ENCODE peak calls at places on chromosomes 13 and 19, in eight cellular contexts. Z, M, F, K, E, N, S and C are unnamed samples.
A peak's percentile ranks its signal among the peaks of the same experiment; 100 is the strongest.

GRCh38 chr13:46377554-46377953 is 9.5 kb downstream of the RUBCNL start:
- DNase-seq in Z (no peak), M (no peak), F (no peak), K (peak; percentile 96), E (no peak), N (no peak), S (no peak), C (no peak)

GRCh38 chr19:40503300-40503699 is 36.5 kb downstream of the SPTBN4 start:
- DNase-seq in Z (no peak), M (no peak), F (no peak), K (no peak), E (no peak), N (no peak), S (peak; percentile 26), C (no peak)

GRCh38 chr19:412356-413355 is 3.7 kb upstream of the C2CD4C start:
- DNase-seq in Z (no peak), M (no peak), F (no peak), K (no peak), E (no peak), N (peak; percentile 36), S (peak; percentile 82), C (no peak)

GRCh38 chr19:36032251-36033104 is at the start of gene CLIP3:
- DNase-seq in Z (peak; percentile 84), M (peak; percentile 12), F (no peak), K (no peak), E (no peak), N (no peak), S (peak; percentile 91), C (peak; percentile 63)

GRCh38 chr13:71606818-71607217 is 260.2 kb downstream of the DACH1 start:
- DNase-seq in Z (no peak), M (no peak), F (no peak), K (no peak), E (no peak), N (no peak), S (no peak), C (no peak)

GRCh38 chr13:32639502-32640105 is 53.4 kb downstream of the PDS5B start:
- DNase-seq in Z (peak; percentile 82), M (no peak), F (no peak), K (peak; percentile 70), E (peak; percentile 67), N (no peak), S (peak; percentile 59), C (peak; percentile 84)

GRCh38 chr13:94416454-94417080 is 62.9 kb downstream of the DCT start:
- DNase-seq in Z (peak; percentile 62), M (no peak), F (no peak), K (peak; percentile 17), E (no peak), N (no peak), S (peak; percentile 83), C (peak; percentile 30)

GRCh38 chr19:56912406-56912805 is 71.9 kb upstream of the PEG3 start:
- DNase-seq in Z (no peak), M (no peak), F (no peak), K (no peak), E (no peak), N (no peak), S (no peak), C (no peak)

GRCh38 chr19:16609511-16609910 is 18.5 kb downstream of the MED26 start:
- DNase-seq in Z (no peak), M (no peak), F (no peak), K (no peak), E (no peak), N (no peak), S (no peak), C (no peak)

GRCh38 chr13:48976677-48977625 is 1.2 kb downstream of the FNDC3A start:
- DNase-seq in Z (no peak), M (no peak), F (peak; percentile 33), K (peak; percentile 19), E (peak; percentile 60), N (no peak), S (no peak), C (peak; percentile 44)

GRCh38 chr13:30052127-30052526 is 201.7 kb upstream of the UBL3 start:
- DNase-seq in Z (peak; percentile 20), M (no peak), F (no peak), K (no peak), E (no peak), N (no peak), S (peak; percentile 14), C (no peak)

GRCh38 chr19:37095859-37096258 is 17.6 kb downstream of the ZNF420 start:
- DNase-seq in Z (no peak), M (no peak), F (no peak), K (no peak), E (no peak), N (no peak), S (no peak), C (no peak)

GRCh38 chr13:80611310-80611709 is 270.4 kb upstream of the SPRY2 start:
- DNase-seq in Z (no peak), M (no peak), F (no peak), K (no peak), E (no peak), N (no peak), S (no peak), C (no peak)

GRCh38 chr19:56637976-56638555 is 4.9 kb upstream of the SMIM17 start:
- DNase-seq in Z (peak; percentile 80), M (no peak), F (no peak), K (peak; percentile 41), E (peak; percentile 59), N (no peak), S (peak; percentile 95), C (peak; percentile 81)

GRCh38 chr19:518292-519231 is 11.3 kb downstream of the TPGS1 start:
- DNase-seq in Z (peak; percentile 70), M (no peak), F (no peak), K (no peak), E (no peak), N (no peak), S (peak; percentile 76), C (no peak)

GRCh38 chr19:28475525-28475924 is 737.4 kb downstream of the UQCRFS1 start:
- DNase-seq in Z (peak; percentile 28), M (no peak), F (no peak), K (no peak), E (no peak), N (no peak), S (no peak), C (peak; percentile 43)

GRCh38 chr19:28468701-28469459 is 744.1 kb downstream of the UQCRFS1 start:
- DNase-seq in Z (peak; percentile 40), M (no peak), F (no peak), K (peak; percentile 33), E (no peak), N (peak; percentile 56), S (peak; percentile 48), C (peak; percentile 77)

GRCh38 chr19:28472111-28472510 is 740.8 kb downstream of the UQCRFS1 start:
- DNase-seq in Z (no peak), M (no peak), F (no peak), K (no peak), E (no peak), N (no peak), S (no peak), C (no peak)

GRCh38 chr19:28469544-28469943 is 743.4 kb downstream of the UQCRFS1 start:
- DNase-seq in Z (no peak), M (no peak), F (no peak), K (no peak), E (no peak), N (no peak), S (no peak), C (no peak)

DNA sequence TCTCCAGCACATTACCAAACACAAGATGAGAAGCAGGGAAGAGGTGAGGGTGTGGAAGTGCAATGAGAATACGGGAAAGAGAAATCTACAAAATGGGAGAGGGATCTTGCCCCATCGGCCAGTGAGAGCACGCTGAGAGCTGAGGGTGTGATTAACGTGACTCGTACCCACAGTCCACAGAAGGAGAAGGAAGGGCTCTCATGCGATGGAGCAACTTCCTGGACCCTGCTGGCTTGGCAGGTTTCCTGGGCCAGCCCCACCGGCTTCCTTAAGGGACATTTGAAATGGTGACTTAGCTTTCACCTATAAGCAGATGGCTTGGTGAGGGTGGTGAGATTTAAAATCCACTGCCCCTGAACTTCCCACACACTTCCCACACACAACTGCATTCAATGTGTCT is 740.1 kb downstream of the UQCRFS1 start:
- DNase-seq in Z (peak; percentile 18), M (peak; percentile 30), F (no peak), K (no peak), E (no peak), N (peak; percentile 74), S (no peak), C (no peak)
- H3K4me1 ChIP-seq in Z (no peaks in the 10 kb centered on the region), M (no peaks in the 10 kb centered on the region), F (peaks cover 7% of the 10 kb centered on the region), K (peaks cover 13% of the 10 kb centered on the region), E (no peaks in the 10 kb centered on the region), N (peaks cover 9% of the 10 kb centered on the region), S (peaks cover 23% of the 10 kb centered on the region), C (no peaks in the 10 kb centered on the region)

GRCh38 chr13:27132538-27132937 is 39.1 kb downstream of the USP12 start:
- DNase-seq in Z (no peak), M (no peak), F (no peak), K (no peak), E (no peak), N (no peak), S (no peak), C (no peak)

GRCh38 chr13:27130223-27131015 is 41.2 kb downstream of the USP12 start:
- DNase-seq in Z (peak; percentile 76), M (no peak), F (no peak), K (no peak), E (no peak), N (no peak), S (no peak), C (peak; percentile 76)

GRCh38 chr13:27131202-27131623 is 40.4 kb downstream of the USP12 start:
- DNase-seq in Z (peak; percentile 47), M (no peak), F (no peak), K (no peak), E (no peak), N (no peak), S (no peak), C (no peak)

GRCh38 chr13:27133889-27134288 is 37.7 kb downstream of the USP12 start:
- DNase-seq in Z (no peak), M (no peak), F (no peak), K (no peak), E (no peak), N (no peak), S (no peak), C (no peak)

GRCh38 chr13:27131906-27132305 is 39.7 kb downstream of the USP12 start:
- DNase-seq in Z (no peak), M (no peak), F (no peak), K (no peak), E (no peak), N (no peak), S (no peak), C (no peak)
- H3K27ac ChIP-seq in Z (no peak overlapping the region), M (no peak overlapping the region), F (no peak overlapping the region), K (no peak overlapping the region), E (no peak overlapping the region), N (no peak overlapping the region), S (no peak overlapping the region), C (no peak overlapping the region)

GRCh38 chr19:23996549-23996948 is 81.9 kb downstream of the ZNF726 start:
- DNase-seq in Z (no peak), M (no peak), F (no peak), K (peak; percentile 45), E (no peak), N (no peak), S (peak; percentile 23), C (no peak)
- TF ChIP-seq CTCF in Z (peak; percentile 10), M (no peak), F (no peak), K (peak; percentile 65), E (peak; percentile 25), N (peak; percentile 37), S (peak; percentile 38), C (peak; percentile 38)

DNA sequence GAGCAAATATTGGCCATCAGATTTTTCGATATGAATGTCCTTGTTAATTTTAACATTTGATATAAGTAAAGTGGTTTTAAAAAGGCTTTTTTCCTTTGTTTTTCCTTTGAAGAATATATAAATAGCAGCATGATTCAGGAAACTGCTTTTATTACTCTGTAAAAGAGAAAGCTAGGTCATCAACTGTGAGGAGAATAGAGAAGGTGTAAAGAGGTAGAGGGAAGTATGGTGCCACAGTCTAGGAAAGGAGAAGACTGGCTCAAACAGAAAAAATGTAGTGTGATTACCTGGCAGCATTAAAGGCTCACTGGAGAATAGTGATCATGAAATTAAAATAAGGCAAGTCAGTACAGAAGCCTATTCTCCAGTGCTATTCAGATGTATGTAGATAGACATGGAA is 1115.8 kb upstream of the PCDH9 start:
- DNase-seq in Z (no peak), M (no peak), F (no peak), K (no peak), E (no peak), N (no peak), S (no peak), C (no peak)
- H3K4me1 ChIP-seq in Z (no peaks in the 10 kb centered on the region), M (no peaks in the 10 kb centered on the region), F (no peaks in the 10 kb centered on the region), K (no peaks in the 10 kb centered on the region), E (no peaks in the 10 kb centered on the region), N (no peaks in the 10 kb centered on the region), S (no peaks in the 10 kb centered on the region), C (no peaks in the 10 kb centered on the region)